ENCODE peak calls at places on chromosomes 13 and 19, in four cellular contexts. One of them, this sample, is unnamed.
A peak's percentile ranks its signal among the peaks of the same experiment; 100 is the strongest.

GRCh38 chr13:113117956-113118327 is 4.7 kb upstream of the F10 start:
- DNase-seq in CD8-positive, alpha-beta T cell: no peak
- DNase-seq in heart left ventricle: no peak
- DNase-seq in colonic mucosa: no peak
- DNase-seq in this sample: no peak

GRCh38 chr19:45356760-45357444 is 13.5 kb downstream of the ERCC2 start:
- DNase-seq in CD8-positive, alpha-beta T cell: no peak
- DNase-seq in heart left ventricle: no peak
- DNase-seq in colonic mucosa: no peak
- DNase-seq in this sample: no peak

GRCh38 chr19:6987850-6988249 is 33.4 kb downstream of the MBD3L2B start:
- DNase-seq in CD8-positive, alpha-beta T cell: no peak
- DNase-seq in heart left ventricle: no peak
- DNase-seq in colonic mucosa: no peak
- DNase-seq in this sample: no peak

GRCh38 chr13:27965740-27966640 is 3.1 kb downstream of the CDX2 start:
- DNase-seq in CD8-positive, alpha-beta T cell: no peak
- DNase-seq in heart left ventricle: no peak
- DNase-seq in colonic mucosa: peak; percentile 50
- DNase-seq in this sample: no peak

GRCh38 chr19:52237771-52238400 is 31.5 kb upstream of the ZNF766 start:
- DNase-seq in CD8-positive, alpha-beta T cell: peak; percentile 51
- DNase-seq in heart left ventricle: peak; percentile 40
- DNase-seq in colonic mucosa: peak; percentile 53
- DNase-seq in this sample: no peak

GRCh38 chr13:42398542-42398941 is 126.6 kb downstream of the AKAP11 start:
- DNase-seq in CD8-positive, alpha-beta T cell: no peak
- DNase-seq in heart left ventricle: no peak
- DNase-seq in colonic mucosa: no peak
- DNase-seq in this sample: no peak

GRCh38 chr13:79380943-79381445 is 25.1 kb downstream of the RBM26 start:
- DNase-seq in CD8-positive, alpha-beta T cell: no peak
- DNase-seq in heart left ventricle: no peak
- DNase-seq in colonic mucosa: no peak
- DNase-seq in this sample: no peak

GRCh38 chr19:18846862-18847515 is 15.2 kb downstream of the UPF1 start:
- DNase-seq in CD8-positive, alpha-beta T cell: peak; percentile 51
- DNase-seq in heart left ventricle: peak; percentile 80
- DNase-seq in colonic mucosa: peak; percentile 76
- DNase-seq in this sample: peak; percentile 92

GRCh38 chr19:41872775-41873647 is 4.1 kb upstream of the CD79A start:
- DNase-seq in CD8-positive, alpha-beta T cell: peak; percentile 51
- DNase-seq in heart left ventricle: peak; percentile 70
- DNase-seq in colonic mucosa: peak; percentile 89
- DNase-seq in this sample: peak; percentile 96

GRCh38 chr13:83681547-83681946 is 200.7 kb downstream of the SLITRK1 start:
- DNase-seq in CD8-positive, alpha-beta T cell: no peak
- DNase-seq in heart left ventricle: no peak
- DNase-seq in colonic mucosa: no peak
- DNase-seq in this sample: no peak

GRCh38 chr19:51089786-51090185 is 7.1 kb upstream of the KLK14 start:
- DNase-seq in CD8-positive, alpha-beta T cell: no peak
- DNase-seq in heart left ventricle: no peak
- DNase-seq in colonic mucosa: no peak
- DNase-seq in this sample: no peak

GRCh38 chr13:77918391-77919261 is at the start of gene EDNRB:
- DNase-seq in CD8-positive, alpha-beta T cell: no peak
- DNase-seq in heart left ventricle: peak; percentile 61
- DNase-seq in colonic mucosa: peak; percentile 43
- DNase-seq in this sample: peak; percentile 88

GRCh38 chr13:21637296-21637695 is 33.3 kb upstream of the MICU2 start:
- DNase-seq in CD8-positive, alpha-beta T cell: no peak
- DNase-seq in heart left ventricle: no peak
- DNase-seq in colonic mucosa: peak; percentile 88
- DNase-seq in this sample: peak; percentile 83

GRCh38 chr13:20990910-20991525 is 70.4 kb downstream of the LATS2 start:
- DNase-seq in CD8-positive, alpha-beta T cell: no peak
- DNase-seq in heart left ventricle: no peak
- DNase-seq in colonic mucosa: no peak
- DNase-seq in this sample: no peak

GRCh38 chr19:51799998-51800848 is 5.3 kb downstream of the FPR3 start:
- DNase-seq in CD8-positive, alpha-beta T cell: no peak
- DNase-seq in heart left ventricle: peak; percentile 89
- DNase-seq in colonic mucosa: no peak
- DNase-seq in this sample: no peak

GRCh38 chr19:14475251-14476073 is at the start of gene PTGER1:
- DNase-seq in CD8-positive, alpha-beta T cell: no peak
- DNase-seq in heart left ventricle: no peak
- DNase-seq in colonic mucosa: peak; percentile 42
- DNase-seq in this sample: peak; percentile 74

GRCh38 chr19:34368338-34368737 is 3.3 kb downstream of the GPI start:
- DNase-seq in CD8-positive, alpha-beta T cell: no peak
- DNase-seq in heart left ventricle: no peak
- DNase-seq in colonic mucosa: no peak
- DNase-seq in this sample: no peak

GRCh38 chr13:75445717-75446529 is 36.0 kb downstream of the TBC1D4 start:
- DNase-seq in CD8-positive, alpha-beta T cell: no peak
- DNase-seq in heart left ventricle: no peak
- DNase-seq in colonic mucosa: no peak
- DNase-seq in this sample: no peak

GRCh38 chr13:26575244-26575643 is 17.8 kb downstream of the WASF3 start:
- DNase-seq in CD8-positive, alpha-beta T cell: no peak
- DNase-seq in heart left ventricle: no peak
- DNase-seq in colonic mucosa: no peak
- DNase-seq in this sample: no peak

GRCh38 chr13:29594710-29595379 is 643 bp downstream of the SLC7A1 start:
- DNase-seq in CD8-positive, alpha-beta T cell: peak; percentile 36
- DNase-seq in heart left ventricle: peak; percentile 49
- DNase-seq in colonic mucosa: peak; percentile 51
- DNase-seq in this sample: peak; percentile 69

GRCh38 chr19:38228491-38229439 is 4.7 kb upstream of the DPF1 start:
- DNase-seq in CD8-positive, alpha-beta T cell: no peak
- DNase-seq in heart left ventricle: no peak
- DNase-seq in colonic mucosa: no peak
- DNase-seq in this sample: no peak

GRCh38 chr19:22606954-22607652 is 27.0 kb upstream of the ZNF492 start:
- DNase-seq in CD8-positive, alpha-beta T cell: no peak
- DNase-seq in heart left ventricle: no peak
- DNase-seq in colonic mucosa: no peak
- DNase-seq in this sample: no peak

GRCh38 chr13:105050696-105051095 is 1484.8 kb downstream of the EFNB2 start:
- DNase-seq in CD8-positive, alpha-beta T cell: no peak
- DNase-seq in heart left ventricle: no peak
- DNase-seq in colonic mucosa: no peak
- DNase-seq in this sample: no peak

GRCh38 chr19:56642711-56643459 is at the start of gene SMIM17:
- DNase-seq in CD8-positive, alpha-beta T cell: no peak
- DNase-seq in heart left ventricle: no peak
- DNase-seq in colonic mucosa: no peak
- DNase-seq in this sample: no peak

GRCh38 chr13:91111476-91112190 is 235.9 kb upstream of the MIR17HG start:
- DNase-seq in CD8-positive, alpha-beta T cell: no peak
- DNase-seq in heart left ventricle: no peak
- DNase-seq in colonic mucosa: no peak
- DNase-seq in this sample: no peak

GRCh38 chr13:97275265-97275664 is 53.1 kb downstream of the MBNL2 start:
- DNase-seq in CD8-positive, alpha-beta T cell: no peak
- DNase-seq in heart left ventricle: no peak
- DNase-seq in colonic mucosa: no peak
- DNase-seq in this sample: no peak

GRCh38 chr19:1377965-1378785 is 5.5 kb upstream of the NDUFS7 start:
- DNase-seq in CD8-positive, alpha-beta T cell: no peak
- DNase-seq in heart left ventricle: no peak
- DNase-seq in colonic mucosa: no peak
- DNase-seq in this sample: peak; percentile 73

GRCh38 chr13:24293761-24294160 is 15.6 kb upstream of the C1QTNF9 start:
- DNase-seq in CD8-positive, alpha-beta T cell: no peak
- DNase-seq in heart left ventricle: no peak
- DNase-seq in colonic mucosa: no peak
- DNase-seq in this sample: no peak

GRCh38 chr19:49157445-49158224 is at the start of gene TRPM4:
- DNase-seq in CD8-positive, alpha-beta T cell: no peak
- DNase-seq in heart left ventricle: peak; percentile 95
- DNase-seq in colonic mucosa: peak; percentile 98
- DNase-seq in this sample: peak; percentile 95

GRCh38 chr13:29702912-29703351 is 107.4 kb upstream of the SLC7A1 start:
- DNase-seq in CD8-positive, alpha-beta T cell: no peak
- DNase-seq in heart left ventricle: peak; percentile 37
- DNase-seq in colonic mucosa: no peak
- DNase-seq in this sample: no peak

GRCh38 chr13:71587778-71588177 is 279.2 kb downstream of the DACH1 start:
- DNase-seq in CD8-positive, alpha-beta T cell: no peak
- DNase-seq in heart left ventricle: no peak
- DNase-seq in colonic mucosa: no peak
- DNase-seq in this sample: no peak

GRCh38 chr19:11064831-11065303 is 24.4 kb upstream of the LDLR start:
- DNase-seq in CD8-positive, alpha-beta T cell: no peak
- DNase-seq in heart left ventricle: no peak
- DNase-seq in colonic mucosa: no peak
- DNase-seq in this sample: no peak

GRCh38 chr13:26881154-26881553 is 120.6 kb upstream of the GPR12 start:
- DNase-seq in CD8-positive, alpha-beta T cell: no peak
- DNase-seq in heart left ventricle: no peak
- DNase-seq in colonic mucosa: no peak
- DNase-seq in this sample: no peak

GRCh38 chr19:11921852-11922495 is 2.9 kb upstream of the ZNF700 start:
- DNase-seq in CD8-positive, alpha-beta T cell: no peak
- DNase-seq in heart left ventricle: no peak
- DNase-seq in colonic mucosa: no peak
- DNase-seq in this sample: no peak

GRCh38 chr13:111095031-111095840 is 19.9 kb upstream of the ARHGEF7 start:
- DNase-seq in CD8-positive, alpha-beta T cell: no peak
- DNase-seq in heart left ventricle: no peak
- DNase-seq in colonic mucosa: no peak
- DNase-seq in this sample: no peak

GRCh38 chr13:111095911-111096501 is 19.1 kb upstream of the ARHGEF7 start:
- DNase-seq in CD8-positive, alpha-beta T cell: no peak
- DNase-seq in heart left ventricle: no peak
- DNase-seq in colonic mucosa: no peak
- DNase-seq in this sample: no peak

GRCh38 chr13:111093634-111094033 is 21.5 kb upstream of the ARHGEF7 start:
- DNase-seq in CD8-positive, alpha-beta T cell: no peak
- DNase-seq in heart left ventricle: no peak
- DNase-seq in colonic mucosa: no peak
- DNase-seq in this sample: no peak

DNA sequence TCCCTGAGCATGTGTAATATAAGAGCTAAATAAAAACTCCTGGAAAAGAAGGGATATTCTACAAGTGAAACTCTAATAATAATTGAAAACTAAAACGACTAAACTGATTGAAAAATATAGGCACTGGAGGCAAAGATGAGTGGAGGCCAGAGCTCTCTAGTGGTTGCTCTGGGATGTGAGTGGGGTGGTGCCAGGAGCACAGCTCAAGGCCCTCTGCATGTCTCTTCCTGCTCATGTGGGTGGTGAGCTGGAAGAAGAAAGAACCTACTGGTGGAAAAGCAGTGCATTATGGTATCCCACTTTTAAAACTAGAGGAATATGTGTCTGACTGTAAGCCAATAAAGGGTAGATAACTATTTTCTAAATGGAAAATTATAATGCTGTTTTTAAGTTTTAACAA is 15.8 kb upstream of the ARHGEF7 start:
- DNase-seq in CD8-positive, alpha-beta T cell: no peak
- DNase-seq in heart left ventricle: no peak
- DNase-seq in colonic mucosa: no peak
- DNase-seq in this sample: no peak
- TF ChIP-seq CTCF in CD8-positive, alpha-beta T cell: no peak
- TF ChIP-seq CTCF in heart left ventricle: no peak
- TF ChIP-seq CTCF in colonic mucosa: no peak
- TF ChIP-seq CTCF in this sample: no peak

DNA sequence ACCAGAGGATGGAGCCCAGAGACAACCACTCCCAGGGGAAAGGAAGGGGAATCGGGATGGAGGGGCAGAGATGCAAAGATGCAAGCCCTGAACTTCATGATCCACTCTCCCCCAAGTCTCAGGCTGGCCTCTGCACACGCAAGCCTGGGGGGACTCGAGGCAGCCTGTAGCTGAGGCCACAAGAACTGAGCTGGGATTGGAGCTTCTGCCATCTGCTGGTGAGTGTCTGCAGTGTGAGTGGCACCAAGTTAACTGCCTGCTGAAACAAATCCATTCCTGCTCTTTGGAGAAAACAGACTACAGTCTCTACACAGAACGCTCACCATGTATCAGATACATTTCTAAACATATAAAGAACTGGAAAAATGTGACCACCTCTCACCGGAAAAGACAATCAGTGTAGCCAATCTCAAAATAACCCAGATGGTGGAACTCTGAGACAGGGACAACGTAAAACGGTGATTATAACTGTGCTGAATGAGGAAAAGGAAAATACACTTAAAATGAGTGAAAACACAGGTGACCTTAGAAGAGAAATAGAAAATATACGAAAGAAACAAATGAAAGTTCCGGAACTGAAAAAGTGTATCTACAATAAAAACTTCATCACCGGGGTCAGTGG is 62.1 kb downstream of the KLF2 start:
- DNase-seq in CD8-positive, alpha-beta T cell: peak; percentile 47
- DNase-seq in heart left ventricle: no peak
- DNase-seq in colonic mucosa: no peak
- DNase-seq in this sample: peak; percentile 37
- H3K4me1 ChIP-seq in CD8-positive, alpha-beta T cell: peaks cover 29% of the 10 kb centered on the region
- H3K4me1 ChIP-seq in heart left ventricle: peaks cover 32% of the 10 kb centered on the region
- H3K4me1 ChIP-seq in colonic mucosa: no peaks in the 10 kb centered on the region
- H3K4me1 ChIP-seq in this sample: peaks cover 8% of the 10 kb centered on the region

DNA sequence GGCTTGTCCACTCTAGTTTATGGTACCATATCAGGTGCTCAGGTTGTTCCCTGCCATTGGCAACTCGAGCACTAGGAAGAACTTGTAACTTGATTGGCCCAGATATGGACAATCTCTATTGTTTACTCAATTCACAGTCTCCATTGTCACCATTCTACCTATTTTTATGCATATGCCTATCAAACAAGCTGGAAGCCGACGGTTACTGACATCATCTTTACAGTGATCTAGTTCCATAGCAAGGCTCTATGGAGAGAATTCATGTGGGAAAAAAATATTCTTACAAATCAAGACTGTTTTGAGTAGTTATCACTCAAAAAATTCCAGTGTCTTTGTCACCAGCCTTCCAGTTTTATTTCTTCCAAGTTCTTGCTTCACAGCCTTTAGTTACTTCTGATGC is 1006.2 kb upstream of the PRR20A start:
- DNase-seq in CD8-positive, alpha-beta T cell: no peak
- DNase-seq in heart left ventricle: no peak
- DNase-seq in colonic mucosa: no peak
- DNase-seq in this sample: no peak
- TF ChIP-seq CTCF in CD8-positive, alpha-beta T cell: no peak
- TF ChIP-seq CTCF in heart left ventricle: no peak
- TF ChIP-seq CTCF in colonic mucosa: no peak
- TF ChIP-seq CTCF in this sample: no peak

DNA sequence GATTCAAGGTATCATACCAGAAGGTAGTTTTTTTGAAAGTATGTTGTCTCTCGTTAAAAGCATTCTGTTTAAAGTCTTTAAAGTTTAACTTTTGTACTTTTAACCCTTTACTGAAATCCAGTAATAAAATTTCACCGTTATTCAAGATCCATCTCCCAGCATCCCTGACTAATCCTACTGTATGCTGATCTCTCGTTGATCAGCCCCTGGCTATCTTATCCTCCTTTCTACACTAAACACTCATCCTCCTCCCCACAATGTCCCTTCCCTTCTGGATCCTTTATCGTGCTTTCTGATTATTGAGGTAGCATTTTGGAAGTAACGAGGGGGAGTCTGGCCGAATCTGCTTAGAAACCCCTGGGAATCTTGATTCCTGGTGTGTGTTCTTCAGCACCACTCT is 1.3 kb downstream of the TPP2 start:
- DNase-seq in CD8-positive, alpha-beta T cell: no peak
- DNase-seq in heart left ventricle: no peak
- DNase-seq in colonic mucosa: no peak
- DNase-seq in this sample: no peak
- H3K4me1 ChIP-seq in CD8-positive, alpha-beta T cell: peaks cover 50% of the 10 kb centered on the region
- H3K4me1 ChIP-seq in heart left ventricle: peaks cover 4% of the 10 kb centered on the region
- H3K4me1 ChIP-seq in colonic mucosa: no peaks in the 10 kb centered on the region
- H3K4me1 ChIP-seq in this sample: peaks cover 12% of the 10 kb centered on the region